ENCODE peak calls at places on chromosome 19, in seven cellular contexts. One of them, this sample, is unnamed.

GRCh38 chr19:46731007-46731501 is 14.1 kb upstream of the PRKD2 start:
- DNase-seq in PC-9: peak; percentile 92
- DNase-seq in cardiac muscle cell: peak; percentile 88
- DNase-seq in tibial artery: peak; percentile 44
- DNase-seq in dorsolateral prefrontal cortex: no peak
- DNase-seq in heart left ventricle: peak; percentile 69
- DNase-seq in adrenal gland: peak; percentile 61
- DNase-seq in this sample: no peak

GRCh38 chr19:49064029-49064629 is 489 bp downstream of the NTF4 start:
- DNase-seq in PC-9: peak; percentile 61
- DNase-seq in cardiac muscle cell: no peak
- DNase-seq in tibial artery: no peak
- DNase-seq in dorsolateral prefrontal cortex: no peak
- DNase-seq in heart left ventricle: no peak
- DNase-seq in adrenal gland: no peak
- DNase-seq in this sample: no peak

GRCh38 chr19:3094638-3095374 is 644 bp downstream of the GNA11 start:
- DNase-seq in PC-9: no peak
- DNase-seq in cardiac muscle cell: peak; percentile 36
- DNase-seq in tibial artery: no peak
- DNase-seq in dorsolateral prefrontal cortex: no peak
- DNase-seq in heart left ventricle: peak; percentile 52
- DNase-seq in adrenal gland: peak; percentile 38
- DNase-seq in this sample: no peak

GRCh38 chr19:51183629-51184028 is 41.3 kb upstream of the CD33 start:
- DNase-seq in PC-9: no peak
- DNase-seq in cardiac muscle cell: no peak
- DNase-seq in tibial artery: no peak
- DNase-seq in dorsolateral prefrontal cortex: no peak
- DNase-seq in heart left ventricle: no peak
- DNase-seq in adrenal gland: no peak
- DNase-seq in this sample: no peak

GRCh38 chr19:3535235-3535921 is 3.6 kb upstream of the TEKTIP1 start:
- DNase-seq in PC-9: no peak
- DNase-seq in cardiac muscle cell: no peak
- DNase-seq in tibial artery: no peak
- DNase-seq in dorsolateral prefrontal cortex: no peak
- DNase-seq in heart left ventricle: no peak
- DNase-seq in adrenal gland: no peak
- DNase-seq in this sample: no peak

GRCh38 chr19:4376991-4377781 is 23.2 kb downstream of the SH3GL1 start:
- DNase-seq in PC-9: peak; percentile 86
- DNase-seq in cardiac muscle cell: no peak
- DNase-seq in tibial artery: no peak
- DNase-seq in dorsolateral prefrontal cortex: no peak
- DNase-seq in heart left ventricle: no peak
- DNase-seq in adrenal gland: peak; percentile 27
- DNase-seq in this sample: no peak

GRCh38 chr19:33392341-33393285 is 19.1 kb downstream of the CEBPG start:
- DNase-seq in PC-9: no peak
- DNase-seq in cardiac muscle cell: no peak
- DNase-seq in tibial artery: peak; percentile 21
- DNase-seq in dorsolateral prefrontal cortex: no peak
- DNase-seq in heart left ventricle: peak; percentile 52
- DNase-seq in adrenal gland: no peak
- DNase-seq in this sample: peak; percentile 5

GRCh38 chr19:32346901-32347300 is 1.5 kb downstream of the ZNF507 start:
- DNase-seq in PC-9: no peak
- DNase-seq in cardiac muscle cell: no peak
- DNase-seq in tibial artery: no peak
- DNase-seq in dorsolateral prefrontal cortex: no peak
- DNase-seq in heart left ventricle: no peak
- DNase-seq in adrenal gland: no peak
- DNase-seq in this sample: no peak

GRCh38 chr19:8253678-8254077 is 44.5 kb downstream of the CERS4 start:
- DNase-seq in PC-9: no peak
- DNase-seq in cardiac muscle cell: no peak
- DNase-seq in tibial artery: no peak
- DNase-seq in dorsolateral prefrontal cortex: no peak
- DNase-seq in heart left ventricle: no peak
- DNase-seq in adrenal gland: no peak
- DNase-seq in this sample: no peak

GRCh38 chr19:47891923-47892666 is 6.0 kb upstream of the SULT2A1 start:
- DNase-seq in PC-9: no peak
- DNase-seq in cardiac muscle cell: peak; percentile 81
- DNase-seq in tibial artery: no peak
- DNase-seq in dorsolateral prefrontal cortex: no peak
- DNase-seq in heart left ventricle: no peak
- DNase-seq in adrenal gland: peak; percentile 66
- DNase-seq in this sample: no peak

GRCh38 chr19:47509973-47510372 is 4.9 kb downstream of the NAPA start:
- DNase-seq in PC-9: no peak
- DNase-seq in cardiac muscle cell: no peak
- DNase-seq in tibial artery: peak; percentile 66
- DNase-seq in dorsolateral prefrontal cortex: peak; percentile 72
- DNase-seq in heart left ventricle: peak; percentile 67
- DNase-seq in adrenal gland: peak; percentile 67
- DNase-seq in this sample: no peak

GRCh38 chr19:22052644-22053013 is 345 bp downstream of the ZNF257 start:
- DNase-seq in PC-9: no peak
- DNase-seq in cardiac muscle cell: peak; percentile 2
- DNase-seq in tibial artery: no peak
- DNase-seq in dorsolateral prefrontal cortex: no peak
- DNase-seq in heart left ventricle: peak; percentile 25
- DNase-seq in adrenal gland: peak; percentile 12
- DNase-seq in this sample: no peak

GRCh38 chr19:35557539-35558399 is 5.7 kb downstream of the ATP4A start:
- DNase-seq in PC-9: no peak
- DNase-seq in cardiac muscle cell: peak; percentile 63
- DNase-seq in tibial artery: no peak
- DNase-seq in dorsolateral prefrontal cortex: no peak
- DNase-seq in heart left ventricle: peak; percentile 58
- DNase-seq in adrenal gland: peak; percentile 94
- DNase-seq in this sample: peak; percentile 93

GRCh38 chr19:51157265-51157664 is 15.2 kb downstream of the SIGLEC7 start:
- DNase-seq in PC-9: no peak
- DNase-seq in cardiac muscle cell: no peak
- DNase-seq in tibial artery: no peak
- DNase-seq in dorsolateral prefrontal cortex: no peak
- DNase-seq in heart left ventricle: no peak
- DNase-seq in adrenal gland: no peak
- DNase-seq in this sample: no peak

GRCh38 chr19:6832412-6832811 is 55.0 kb upstream of the ADGRE1 start:
- DNase-seq in PC-9: no peak
- DNase-seq in cardiac muscle cell: no peak
- DNase-seq in tibial artery: no peak
- DNase-seq in dorsolateral prefrontal cortex: no peak
- DNase-seq in heart left ventricle: no peak
- DNase-seq in adrenal gland: no peak
- DNase-seq in this sample: no peak

GRCh38 chr19:42028304-42029216 is 34.5 kb upstream of the ATP1A3 start:
- DNase-seq in PC-9: no peak
- DNase-seq in cardiac muscle cell: no peak
- DNase-seq in tibial artery: no peak
- DNase-seq in dorsolateral prefrontal cortex: no peak
- DNase-seq in heart left ventricle: no peak
- DNase-seq in adrenal gland: no peak
- DNase-seq in this sample: peak; percentile 67

GRCh38 chr19:31255174-31255862 is 93.9 kb downstream of the TSHZ3 start:
- DNase-seq in PC-9: no peak
- DNase-seq in cardiac muscle cell: no peak
- DNase-seq in tibial artery: no peak
- DNase-seq in dorsolateral prefrontal cortex: no peak
- DNase-seq in heart left ventricle: no peak
- DNase-seq in adrenal gland: no peak
- DNase-seq in this sample: no peak

GRCh38 chr19:4687396-4687795 is 17.3 kb upstream of the MYDGF start:
- DNase-seq in PC-9: no peak
- DNase-seq in cardiac muscle cell: no peak
- DNase-seq in tibial artery: no peak
- DNase-seq in dorsolateral prefrontal cortex: no peak
- DNase-seq in heart left ventricle: no peak
- DNase-seq in adrenal gland: no peak
- DNase-seq in this sample: no peak

GRCh38 chr19:3595521-3596061 is 10.3 kb downstream of the GIPC3 start:
- DNase-seq in PC-9: no peak
- DNase-seq in cardiac muscle cell: no peak
- DNase-seq in tibial artery: no peak
- DNase-seq in dorsolateral prefrontal cortex: no peak
- DNase-seq in heart left ventricle: no peak
- DNase-seq in adrenal gland: no peak
- DNase-seq in this sample: no peak

GRCh38 chr19:58385313-58386165 is 1.5 kb upstream of the RPS5 start:
- DNase-seq in PC-9: no peak
- DNase-seq in cardiac muscle cell: no peak
- DNase-seq in tibial artery: no peak
- DNase-seq in dorsolateral prefrontal cortex: no peak
- DNase-seq in heart left ventricle: no peak
- DNase-seq in adrenal gland: no peak
- DNase-seq in this sample: no peak

GRCh38 chr19:7815325-7815724 is 14.7 kb upstream of the EVI5L start:
- DNase-seq in PC-9: no peak
- DNase-seq in cardiac muscle cell: no peak
- DNase-seq in tibial artery: no peak
- DNase-seq in dorsolateral prefrontal cortex: no peak
- DNase-seq in heart left ventricle: no peak
- DNase-seq in adrenal gland: no peak
- DNase-seq in this sample: no peak

GRCh38 chr19:23415561-23416191 is 20.4 kb upstream of the ZNF91 start:
- DNase-seq in PC-9: peak; percentile 20
- DNase-seq in cardiac muscle cell: peak; percentile 12
- DNase-seq in tibial artery: no peak
- DNase-seq in dorsolateral prefrontal cortex: no peak
- DNase-seq in heart left ventricle: peak; percentile 51
- DNase-seq in adrenal gland: no peak
- DNase-seq in this sample: peak; percentile 87

GRCh38 chr19:29873024-29873800 is 61.4 kb downstream of the CCNE1 start:
- DNase-seq in PC-9: peak; percentile 34
- DNase-seq in cardiac muscle cell: peak; percentile 34
- DNase-seq in tibial artery: no peak
- DNase-seq in dorsolateral prefrontal cortex: no peak
- DNase-seq in heart left ventricle: peak; percentile 49
- DNase-seq in adrenal gland: peak; percentile 64
- DNase-seq in this sample: peak; percentile 74

GRCh38 chr19:45382426-45382825 is 12.1 kb upstream of the ERCC2 start:
- DNase-seq in PC-9: no peak
- DNase-seq in cardiac muscle cell: no peak
- DNase-seq in tibial artery: no peak
- DNase-seq in dorsolateral prefrontal cortex: no peak
- DNase-seq in heart left ventricle: no peak
- DNase-seq in adrenal gland: no peak
- DNase-seq in this sample: no peak

GRCh38 chr19:4122480-4122879 is 1.4 kb downstream of the MAP2K2 start:
- DNase-seq in PC-9: no peak
- DNase-seq in cardiac muscle cell: no peak
- DNase-seq in tibial artery: no peak
- DNase-seq in dorsolateral prefrontal cortex: no peak
- DNase-seq in heart left ventricle: no peak
- DNase-seq in adrenal gland: no peak
- DNase-seq in this sample: no peak

GRCh38 chr19:47821460-47822020 is at the start of gene CRX:
- DNase-seq in PC-9: no peak
- DNase-seq in cardiac muscle cell: no peak
- DNase-seq in tibial artery: no peak
- DNase-seq in dorsolateral prefrontal cortex: no peak
- DNase-seq in heart left ventricle: no peak
- DNase-seq in adrenal gland: no peak
- DNase-seq in this sample: peak; percentile 99

GRCh38 chr19:36849701-36850645 is 703 bp upstream of the ZNF345 start:
- DNase-seq in PC-9: peak; percentile 84
- DNase-seq in cardiac muscle cell: peak; percentile 96
- DNase-seq in tibial artery: peak; percentile 95
- DNase-seq in dorsolateral prefrontal cortex: peak; percentile 93
- DNase-seq in heart left ventricle: peak; percentile 95
- DNase-seq in adrenal gland: peak; percentile 89
- DNase-seq in this sample: peak; percentile 89
- H3K4me3 ChIP-seq in PC-9: peak overlapping the region; percentile 98
- H3K4me3 ChIP-seq in cardiac muscle cell: peak overlapping the region; percentile 46
- H3K4me3 ChIP-seq in tibial artery: peak overlapping the region; percentile 67
- H3K4me3 ChIP-seq in dorsolateral prefrontal cortex: peak overlapping the region; percentile 89
- H3K4me3 ChIP-seq in heart left ventricle: peak overlapping the region; percentile 68
- H3K4me3 ChIP-seq in adrenal gland: peak overlapping the region; percentile 64
- H3K4me3 ChIP-seq in this sample: peak overlapping the region; percentile 83

GRCh38 chr19:18783958-18784785 is 6.9 kb downstream of the COMP start:
- DNase-seq in PC-9: no peak
- DNase-seq in cardiac muscle cell: no peak
- DNase-seq in tibial artery: no peak
- DNase-seq in dorsolateral prefrontal cortex: no peak
- DNase-seq in heart left ventricle: no peak
- DNase-seq in adrenal gland: no peak
- DNase-seq in this sample: no peak
- H3K27me3 ChIP-seq in PC-9: no peaks in the 10 kb centered on the region
- H3K27me3 ChIP-seq in cardiac muscle cell: peaks cover 86% of the 10 kb centered on the region
- H3K27me3 ChIP-seq in tibial artery: peaks cover 59% of the 10 kb centered on the region
- H3K27me3 ChIP-seq in dorsolateral prefrontal cortex: peaks cover 6% of the 10 kb centered on the region
- H3K27me3 ChIP-seq in heart left ventricle: peaks cover 34% of the 10 kb centered on the region
- H3K27me3 ChIP-seq in adrenal gland: peaks cover 35% of the 10 kb centered on the region
- H3K27me3 ChIP-seq in this sample: peaks cover 14% of the 10 kb centered on the region

DNA sequence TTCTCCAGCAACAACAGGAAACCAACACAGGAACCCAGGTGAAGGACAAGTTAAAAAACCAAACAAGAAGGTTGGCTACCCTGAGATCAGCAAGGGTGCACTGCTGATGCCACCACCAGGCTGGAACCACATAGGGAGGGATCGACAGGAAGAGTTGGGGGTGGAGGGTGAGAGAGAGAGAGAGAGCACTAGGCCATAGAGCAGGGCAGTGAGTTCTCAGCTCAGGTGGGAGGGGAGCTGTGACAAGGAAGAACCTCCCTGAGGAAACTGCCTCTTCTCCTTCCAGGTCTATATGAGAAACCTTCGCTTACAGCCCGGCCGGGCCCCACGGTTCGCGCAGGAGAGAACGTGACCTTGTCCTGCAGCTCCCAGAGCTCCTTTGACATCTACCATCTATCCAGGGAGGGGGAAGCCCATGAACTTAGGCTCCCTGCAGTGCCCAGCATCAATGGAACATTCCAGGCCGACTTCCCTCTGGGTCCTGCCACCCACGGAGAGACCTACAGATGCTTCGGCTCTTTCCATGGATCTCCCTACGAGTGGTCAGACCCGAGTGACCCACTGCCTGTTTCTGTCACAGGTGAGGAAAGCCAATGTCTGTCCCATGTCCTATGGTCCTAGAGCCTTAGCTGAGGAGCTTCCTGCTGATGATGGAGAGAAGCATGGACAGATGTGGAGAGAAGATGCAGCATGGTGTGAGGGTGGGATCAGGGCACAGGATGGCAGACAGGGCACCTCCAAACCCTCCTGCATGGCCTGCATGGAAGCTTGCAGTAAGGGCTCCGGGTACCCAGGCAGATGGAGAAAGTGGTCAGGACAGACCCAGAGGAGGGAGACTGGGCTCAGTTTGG is 2.5 kb downstream of the KIR2DL4 start:
- DNase-seq in PC-9: no peak
- DNase-seq in cardiac muscle cell: no peak
- DNase-seq in tibial artery: no peak
- DNase-seq in dorsolateral prefrontal cortex: no peak
- DNase-seq in heart left ventricle: no peak
- DNase-seq in adrenal gland: no peak
- DNase-seq in this sample: no peak
- TF ChIP-seq CTCF in PC-9: no peak
- TF ChIP-seq CTCF in cardiac muscle cell: no peak
- TF ChIP-seq CTCF in tibial artery: no peak
- TF ChIP-seq CTCF in dorsolateral prefrontal cortex: no peak
- TF ChIP-seq CTCF in heart left ventricle: no peak
- TF ChIP-seq CTCF in adrenal gland: no peak
- TF ChIP-seq CTCF in this sample: no peak

GRCh38 chr19:16327131-16327450 is 2.5 kb downstream of the KLF2 start:
- DNase-seq in PC-9: no peak
- DNase-seq in cardiac muscle cell: no peak
- DNase-seq in tibial artery: no peak
- DNase-seq in dorsolateral prefrontal cortex: no peak
- DNase-seq in heart left ventricle: no peak
- DNase-seq in adrenal gland: no peak
- DNase-seq in this sample: no peak
- H3K4me3 ChIP-seq in PC-9: no peak overlapping the region
- H3K4me3 ChIP-seq in cardiac muscle cell: no peak overlapping the region
- H3K4me3 ChIP-seq in tibial artery: peak overlapping the region; percentile 99
- H3K4me3 ChIP-seq in dorsolateral prefrontal cortex: peak overlapping the region; percentile 66
- H3K4me3 ChIP-seq in heart left ventricle: peak overlapping the region; percentile 70
- H3K4me3 ChIP-seq in adrenal gland: no peak overlapping the region
- H3K4me3 ChIP-seq in this sample: no peak overlapping the region